ENCODE peak calls at places on chromosomes 5 and 9, in ten cellular contexts. One of them, this sample, is unnamed.

GRCh38 chr9:31166516-31166915 is 1217.9 kb upstream of the ACO1 start:
- DNase-seq in A172: no peak
- DNase-seq in putamen: no peak
- DNase-seq in heart left ventricle: no peak
- DNase-seq in psoas muscle: no peak
- DNase-seq in A673: peak; percentile 22
- DNase-seq in activated CD4-positive, alpha-beta T cell treated with anti-CD3 and anti-CD28 coated beads, Interleukin-2, amount 50 U/mL, for 24 hours: no peak
- DNase-seq in RPMI8226: no peak
- DNase-seq in AG04449: no peak
- DNase-seq in NCI-H2029 treated with DMSO at 0.1 percent for 48 hours: no peak
- DNase-seq in this sample: no peak

GRCh38 chr5:133294380-133294779 is 242.6 kb downstream of the HSPA4 start:
- DNase-seq in A673: no peak
- DNase-seq in RPMI8226: peak; percentile 63
- DNase-seq in AG04449: no peak
- DNase-seq in putamen: no peak
- DNase-seq in A172: no peak
- DNase-seq in heart left ventricle: no peak
- DNase-seq in activated CD4-positive, alpha-beta T cell treated with anti-CD3 and anti-CD28 coated beads, Interleukin-2, amount 50 U/mL, for 24 hours: no peak
- DNase-seq in psoas muscle: no peak
- DNase-seq in NCI-H2029 treated with DMSO at 0.1 percent for 48 hours: peak; percentile 32
- DNase-seq in this sample: no peak

GRCh38 chr9:134662143-134662876 is 20.7 kb downstream of the COL5A1 start:
- DNase-seq in A673: no peak
- DNase-seq in heart left ventricle: peak; percentile 84
- DNase-seq in AG04449: peak; percentile 77
- DNase-seq in psoas muscle: peak; percentile 66
- DNase-seq in RPMI8226: no peak
- DNase-seq in putamen: no peak
- DNase-seq in A172: peak; percentile 86
- DNase-seq in NCI-H2029 treated with DMSO at 0.1 percent for 48 hours: no peak
- DNase-seq in activated CD4-positive, alpha-beta T cell treated with anti-CD3 and anti-CD28 coated beads, Interleukin-2, amount 50 U/mL, for 24 hours: no peak
- DNase-seq in this sample: peak; percentile 48

GRCh38 chr9:134967547-134967930 is 49.8 kb upstream of the FCN1 start:
- DNase-seq in putamen: no peak
- DNase-seq in A172: no peak
- DNase-seq in AG04449: no peak
- DNase-seq in activated CD4-positive, alpha-beta T cell treated with anti-CD3 and anti-CD28 coated beads, Interleukin-2, amount 50 U/mL, for 24 hours: no peak
- DNase-seq in NCI-H2029 treated with DMSO at 0.1 percent for 48 hours: no peak
- DNase-seq in heart left ventricle: no peak
- DNase-seq in RPMI8226: peak; percentile 37
- DNase-seq in psoas muscle: peak; percentile 51
- DNase-seq in A673: no peak
- DNase-seq in this sample: peak; percentile 43

GRCh38 chr9:100933656-100934055 is 94.9 kb upstream of the PLPPR1 start:
- DNase-seq in NCI-H2029 treated with DMSO at 0.1 percent for 48 hours: no peak
- DNase-seq in psoas muscle: no peak
- DNase-seq in A673: no peak
- DNase-seq in RPMI8226: no peak
- DNase-seq in A172: peak; percentile 14
- DNase-seq in heart left ventricle: no peak
- DNase-seq in putamen: no peak
- DNase-seq in activated CD4-positive, alpha-beta T cell treated with anti-CD3 and anti-CD28 coated beads, Interleukin-2, amount 50 U/mL, for 24 hours: no peak
- DNase-seq in AG04449: peak; percentile 2
- DNase-seq in this sample: no peak

GRCh38 chr5:5229405-5229804 is 89.3 kb downstream of the ADAMTS16 start:
- DNase-seq in A172: peak; percentile 37
- DNase-seq in RPMI8226: no peak
- DNase-seq in putamen: no peak
- DNase-seq in activated CD4-positive, alpha-beta T cell treated with anti-CD3 and anti-CD28 coated beads, Interleukin-2, amount 50 U/mL, for 24 hours: no peak
- DNase-seq in psoas muscle: no peak
- DNase-seq in NCI-H2029 treated with DMSO at 0.1 percent for 48 hours: no peak
- DNase-seq in AG04449: no peak
- DNase-seq in heart left ventricle: no peak
- DNase-seq in A673: no peak
- DNase-seq in this sample: no peak

GRCh38 chr9:89350988-89351557 is 32.8 kb downstream of the SECISBP2 start:
- DNase-seq in heart left ventricle: no peak
- DNase-seq in A673: no peak
- DNase-seq in activated CD4-positive, alpha-beta T cell treated with anti-CD3 and anti-CD28 coated beads, Interleukin-2, amount 50 U/mL, for 24 hours: no peak
- DNase-seq in putamen: no peak
- DNase-seq in AG04449: no peak
- DNase-seq in A172: no peak
- DNase-seq in NCI-H2029 treated with DMSO at 0.1 percent for 48 hours: peak; percentile 95
- DNase-seq in RPMI8226: no peak
- DNase-seq in psoas muscle: peak; percentile 52
- DNase-seq in this sample: no peak

GRCh38 chr5:87004101-87004500 is 263.6 kb upstream of the RASA1 start:
- DNase-seq in putamen: no peak
- DNase-seq in psoas muscle: no peak
- DNase-seq in activated CD4-positive, alpha-beta T cell treated with anti-CD3 and anti-CD28 coated beads, Interleukin-2, amount 50 U/mL, for 24 hours: no peak
- DNase-seq in AG04449: no peak
- DNase-seq in A673: no peak
- DNase-seq in heart left ventricle: no peak
- DNase-seq in NCI-H2029 treated with DMSO at 0.1 percent for 48 hours: no peak
- DNase-seq in A172: no peak
- DNase-seq in RPMI8226: no peak
- DNase-seq in this sample: no peak

GRCh38 chr9:88738708-88739107 is 203.7 kb downstream of the NXNL2 start:
- DNase-seq in AG04449: peak; percentile 84
- DNase-seq in putamen: no peak
- DNase-seq in psoas muscle: no peak
- DNase-seq in activated CD4-positive, alpha-beta T cell treated with anti-CD3 and anti-CD28 coated beads, Interleukin-2, amount 50 U/mL, for 24 hours: no peak
- DNase-seq in NCI-H2029 treated with DMSO at 0.1 percent for 48 hours: no peak
- DNase-seq in heart left ventricle: no peak
- DNase-seq in A673: peak; percentile 60
- DNase-seq in RPMI8226: no peak
- DNase-seq in A172: no peak
- DNase-seq in this sample: no peak

GRCh38 chr5:142886211-142886610 is 116.0 kb downstream of the ARHGAP26 start:
- DNase-seq in psoas muscle: no peak
- DNase-seq in heart left ventricle: no peak
- DNase-seq in A673: no peak
- DNase-seq in activated CD4-positive, alpha-beta T cell treated with anti-CD3 and anti-CD28 coated beads, Interleukin-2, amount 50 U/mL, for 24 hours: no peak
- DNase-seq in A172: peak; percentile 27
- DNase-seq in RPMI8226: no peak
- DNase-seq in NCI-H2029 treated with DMSO at 0.1 percent for 48 hours: no peak
- DNase-seq in putamen: no peak
- DNase-seq in AG04449: no peak
- DNase-seq in this sample: no peak

GRCh38 chr5:4880304-4880741 is 259.8 kb upstream of the ADAMTS16 start:
- DNase-seq in A172: no peak
- DNase-seq in putamen: no peak
- DNase-seq in activated CD4-positive, alpha-beta T cell treated with anti-CD3 and anti-CD28 coated beads, Interleukin-2, amount 50 U/mL, for 24 hours: no peak
- DNase-seq in A673: no peak
- DNase-seq in NCI-H2029 treated with DMSO at 0.1 percent for 48 hours: no peak
- DNase-seq in psoas muscle: no peak
- DNase-seq in AG04449: no peak
- DNase-seq in heart left ventricle: no peak
- DNase-seq in RPMI8226: no peak
- DNase-seq in this sample: no peak

GRCh38 chr5:179819296-179820126 is 1.2 kb upstream of the SQSTM1 start:
- DNase-seq in NCI-H2029 treated with DMSO at 0.1 percent for 48 hours: no peak
- DNase-seq in RPMI8226: peak; percentile 86
- DNase-seq in putamen: peak; percentile 72
- DNase-seq in AG04449: no peak
- DNase-seq in activated CD4-positive, alpha-beta T cell treated with anti-CD3 and anti-CD28 coated beads, Interleukin-2, amount 50 U/mL, for 24 hours: no peak
- DNase-seq in A673: no peak
- DNase-seq in A172: peak; percentile 92
- DNase-seq in heart left ventricle: peak; percentile 82
- DNase-seq in psoas muscle: peak; percentile 91
- DNase-seq in this sample: peak; percentile 83

GRCh38 chr9:16561121-16561520 is 309.3 kb downstream of the BNC2 start:
- DNase-seq in psoas muscle: no peak
- DNase-seq in putamen: no peak
- DNase-seq in AG04449: no peak
- DNase-seq in A172: no peak
- DNase-seq in activated CD4-positive, alpha-beta T cell treated with anti-CD3 and anti-CD28 coated beads, Interleukin-2, amount 50 U/mL, for 24 hours: no peak
- DNase-seq in RPMI8226: peak; percentile 55
- DNase-seq in NCI-H2029 treated with DMSO at 0.1 percent for 48 hours: no peak
- DNase-seq in heart left ventricle: no peak
- DNase-seq in A673: no peak
- DNase-seq in this sample: no peak

GRCh38 chr5:15013654-15014463 is 142.3 kb upstream of the ANKH start:
- DNase-seq in AG04449: no peak
- DNase-seq in A673: peak; percentile 70
- DNase-seq in heart left ventricle: no peak
- DNase-seq in putamen: peak; percentile 57
- DNase-seq in psoas muscle: no peak
- DNase-seq in NCI-H2029 treated with DMSO at 0.1 percent for 48 hours: peak; percentile 88
- DNase-seq in RPMI8226: peak; percentile 20
- DNase-seq in A172: peak; percentile 70
- DNase-seq in activated CD4-positive, alpha-beta T cell treated with anti-CD3 and anti-CD28 coated beads, Interleukin-2, amount 50 U/mL, for 24 hours: no peak
- DNase-seq in this sample: no peak

GRCh38 chr5:179344301-179345178 is 721 bp downstream of the ADAMTS2 start:
- DNase-seq in AG04449: no peak
- DNase-seq in A172: no peak
- DNase-seq in activated CD4-positive, alpha-beta T cell treated with anti-CD3 and anti-CD28 coated beads, Interleukin-2, amount 50 U/mL, for 24 hours: no peak
- DNase-seq in heart left ventricle: no peak
- DNase-seq in psoas muscle: no peak
- DNase-seq in putamen: no peak
- DNase-seq in RPMI8226: peak; percentile 25
- DNase-seq in NCI-H2029 treated with DMSO at 0.1 percent for 48 hours: no peak
- DNase-seq in A673: no peak
- DNase-seq in this sample: peak; percentile 32

GRCh38 chr9:219670-220365 is 5.2 kb downstream of the DOCK8 start:
- DNase-seq in putamen: no peak
- DNase-seq in A172: no peak
- DNase-seq in RPMI8226: no peak
- DNase-seq in heart left ventricle: no peak
- DNase-seq in AG04449: no peak
- DNase-seq in psoas muscle: no peak
- DNase-seq in activated CD4-positive, alpha-beta T cell treated with anti-CD3 and anti-CD28 coated beads, Interleukin-2, amount 50 U/mL, for 24 hours: no peak
- DNase-seq in NCI-H2029 treated with DMSO at 0.1 percent for 48 hours: no peak
- DNase-seq in A673: no peak
- DNase-seq in this sample: peak; percentile 67

GRCh38 chr5:138947780-138948179 is 72.6 kb upstream of the LRRTM2 start:
- DNase-seq in A673: no peak
- DNase-seq in activated CD4-positive, alpha-beta T cell treated with anti-CD3 and anti-CD28 coated beads, Interleukin-2, amount 50 U/mL, for 24 hours: no peak
- DNase-seq in A172: no peak
- DNase-seq in psoas muscle: no peak
- DNase-seq in NCI-H2029 treated with DMSO at 0.1 percent for 48 hours: no peak
- DNase-seq in putamen: no peak
- DNase-seq in AG04449: no peak
- DNase-seq in RPMI8226: no peak
- DNase-seq in heart left ventricle: no peak
- DNase-seq in this sample: no peak

GRCh38 chr5:34555699-34556513 is 100.2 kb upstream of the RAI14 start:
- DNase-seq in activated CD4-positive, alpha-beta T cell treated with anti-CD3 and anti-CD28 coated beads, Interleukin-2, amount 50 U/mL, for 24 hours: no peak
- DNase-seq in AG04449: no peak
- DNase-seq in psoas muscle: no peak
- DNase-seq in putamen: no peak
- DNase-seq in NCI-H2029 treated with DMSO at 0.1 percent for 48 hours: no peak
- DNase-seq in heart left ventricle: no peak
- DNase-seq in RPMI8226: peak; percentile 18
- DNase-seq in A673: no peak
- DNase-seq in A172: no peak
- DNase-seq in this sample: no peak

GRCh38 chr5:83049370-83049863 is 27.8 kb downstream of the TMEM167A start:
- DNase-seq in A172: no peak
- DNase-seq in activated CD4-positive, alpha-beta T cell treated with anti-CD3 and anti-CD28 coated beads, Interleukin-2, amount 50 U/mL, for 24 hours: no peak
- DNase-seq in putamen: no peak
- DNase-seq in NCI-H2029 treated with DMSO at 0.1 percent for 48 hours: no peak
- DNase-seq in psoas muscle: no peak
- DNase-seq in heart left ventricle: no peak
- DNase-seq in RPMI8226: no peak
- DNase-seq in A673: no peak
- DNase-seq in AG04449: no peak
- DNase-seq in this sample: no peak

GRCh38 chr5:63553069-63553468 is 409.2 kb downstream of the HTR1A start:
- DNase-seq in psoas muscle: no peak
- DNase-seq in putamen: no peak
- DNase-seq in RPMI8226: no peak
- DNase-seq in NCI-H2029 treated with DMSO at 0.1 percent for 48 hours: no peak
- DNase-seq in heart left ventricle: no peak
- DNase-seq in A172: no peak
- DNase-seq in AG04449: no peak
- DNase-seq in activated CD4-positive, alpha-beta T cell treated with anti-CD3 and anti-CD28 coated beads, Interleukin-2, amount 50 U/mL, for 24 hours: no peak
- DNase-seq in A673: no peak
- DNase-seq in this sample: no peak